ENCODE peak calls at places on chromosomes 3 and 15, in ten cellular contexts. One of them, this sample, is unnamed.

GRCh38 chr3:161349529-161350278 is 21.6 kb downstream of the SPTSSB start:
- DNase-seq in psoas muscle: no peak
- DNase-seq in midbrain: no peak
- DNase-seq in SK-MEL-5: no peak
- DNase-seq in cerebellum: no peak
- DNase-seq in stimulated activated CD4-positive, alpha-beta T cell treated with anti-CD3 and anti-CD28 coated beads, Interleukin-15, amount 100 ng/mL, for 1 hour: no peak
- DNase-seq in AG04450: peak; percentile 37
- DNase-seq in fibroblast of lung: peak; percentile 97
- DNase-seq in kidney tubule cell: peak; percentile 84
- DNase-seq in NCI-H1417 treated with DMSO at 0.1 percent for 48 hours: no peak
- DNase-seq in this sample: no peak

GRCh38 chr3:12049675-12050074 is 45.5 kb downstream of the SYN2 start:
- DNase-seq in stimulated activated CD4-positive, alpha-beta T cell treated with anti-CD3 and anti-CD28 coated beads, Interleukin-15, amount 100 ng/mL, for 1 hour: no peak
- DNase-seq in psoas muscle: no peak
- DNase-seq in cerebellum: no peak
- DNase-seq in fibroblast of lung: peak; percentile 4
- DNase-seq in AG04450: no peak
- DNase-seq in kidney tubule cell: no peak
- DNase-seq in midbrain: no peak
- DNase-seq in NCI-H1417 treated with DMSO at 0.1 percent for 48 hours: no peak
- DNase-seq in SK-MEL-5: peak; percentile 1
- DNase-seq in this sample: no peak

GRCh38 chr3:67765575-67765974 is 111.2 kb upstream of the SUCLG2 start:
- DNase-seq in SK-MEL-5: no peak
- DNase-seq in psoas muscle: no peak
- DNase-seq in AG04450: no peak
- DNase-seq in fibroblast of lung: peak; percentile 4
- DNase-seq in stimulated activated CD4-positive, alpha-beta T cell treated with anti-CD3 and anti-CD28 coated beads, Interleukin-15, amount 100 ng/mL, for 1 hour: no peak
- DNase-seq in midbrain: no peak
- DNase-seq in cerebellum: no peak
- DNase-seq in NCI-H1417 treated with DMSO at 0.1 percent for 48 hours: no peak
- DNase-seq in kidney tubule cell: no peak
- DNase-seq in this sample: no peak

GRCh38 chr3:33722186-33722585 is 4.1 kb upstream of the CLASP2 start:
- DNase-seq in midbrain: no peak
- DNase-seq in AG04450: no peak
- DNase-seq in stimulated activated CD4-positive, alpha-beta T cell treated with anti-CD3 and anti-CD28 coated beads, Interleukin-15, amount 100 ng/mL, for 1 hour: no peak
- DNase-seq in kidney tubule cell: no peak
- DNase-seq in psoas muscle: no peak
- DNase-seq in fibroblast of lung: peak; percentile 51
- DNase-seq in cerebellum: no peak
- DNase-seq in NCI-H1417 treated with DMSO at 0.1 percent for 48 hours: no peak
- DNase-seq in SK-MEL-5: peak; percentile 8
- DNase-seq in this sample: no peak

GRCh38 chr3:158617982-158618875 is 26.1 kb upstream of the GFM1 start:
- DNase-seq in kidney tubule cell: no peak
- DNase-seq in midbrain: no peak
- DNase-seq in SK-MEL-5: no peak
- DNase-seq in psoas muscle: no peak
- DNase-seq in NCI-H1417 treated with DMSO at 0.1 percent for 48 hours: no peak
- DNase-seq in stimulated activated CD4-positive, alpha-beta T cell treated with anti-CD3 and anti-CD28 coated beads, Interleukin-15, amount 100 ng/mL, for 1 hour: no peak
- DNase-seq in AG04450: no peak
- DNase-seq in cerebellum: no peak
- DNase-seq in fibroblast of lung: no peak
- DNase-seq in this sample: no peak

GRCh38 chr15:22979699-22980188 is 424 bp downstream of the CYFIP1 start:
- DNase-seq in stimulated activated CD4-positive, alpha-beta T cell treated with anti-CD3 and anti-CD28 coated beads, Interleukin-15, amount 100 ng/mL, for 1 hour: no peak
- DNase-seq in AG04450: no peak
- DNase-seq in fibroblast of lung: peak; percentile 36
- DNase-seq in midbrain: no peak
- DNase-seq in psoas muscle: peak; percentile 61
- DNase-seq in SK-MEL-5: peak; percentile 7
- DNase-seq in NCI-H1417 treated with DMSO at 0.1 percent for 48 hours: no peak
- DNase-seq in kidney tubule cell: peak; percentile 30
- DNase-seq in cerebellum: peak; percentile 20
- DNase-seq in this sample: peak; percentile 26

GRCh38 chr3:133663569-133664313 is 2.0 kb upstream of the TOPBP1 start:
- DNase-seq in SK-MEL-5: peak; percentile 87
- DNase-seq in kidney tubule cell: peak; percentile 66
- DNase-seq in fibroblast of lung: peak; percentile 47
- DNase-seq in midbrain: peak; percentile 79
- DNase-seq in stimulated activated CD4-positive, alpha-beta T cell treated with anti-CD3 and anti-CD28 coated beads, Interleukin-15, amount 100 ng/mL, for 1 hour: no peak
- DNase-seq in NCI-H1417 treated with DMSO at 0.1 percent for 48 hours: no peak
- DNase-seq in psoas muscle: no peak
- DNase-seq in cerebellum: peak; percentile 13
- DNase-seq in AG04450: no peak
- DNase-seq in this sample: no peak

GRCh38 chr3:4988815-4989648 is 9.8 kb downstream of the BHLHE40 start:
- DNase-seq in AG04450: no peak
- DNase-seq in SK-MEL-5: peak; percentile 40
- DNase-seq in midbrain: no peak
- DNase-seq in kidney tubule cell: no peak
- DNase-seq in psoas muscle: peak; percentile 86
- DNase-seq in cerebellum: no peak
- DNase-seq in stimulated activated CD4-positive, alpha-beta T cell treated with anti-CD3 and anti-CD28 coated beads, Interleukin-15, amount 100 ng/mL, for 1 hour: no peak
- DNase-seq in fibroblast of lung: peak; percentile 48
- DNase-seq in NCI-H1417 treated with DMSO at 0.1 percent for 48 hours: no peak
- DNase-seq in this sample: peak; percentile 53

GRCh38 chr3:120064641-120065040 is 29.6 kb downstream of the GSK3B start:
- DNase-seq in cerebellum: no peak
- DNase-seq in stimulated activated CD4-positive, alpha-beta T cell treated with anti-CD3 and anti-CD28 coated beads, Interleukin-15, amount 100 ng/mL, for 1 hour: no peak
- DNase-seq in fibroblast of lung: peak; percentile 7
- DNase-seq in SK-MEL-5: no peak
- DNase-seq in AG04450: no peak
- DNase-seq in NCI-H1417 treated with DMSO at 0.1 percent for 48 hours: no peak
- DNase-seq in kidney tubule cell: no peak
- DNase-seq in psoas muscle: no peak
- DNase-seq in midbrain: no peak
- DNase-seq in this sample: no peak

GRCh38 chr3:169227911-169228310 is 435.6 kb downstream of the MECOM start:
- DNase-seq in stimulated activated CD4-positive, alpha-beta T cell treated with anti-CD3 and anti-CD28 coated beads, Interleukin-15, amount 100 ng/mL, for 1 hour: no peak
- DNase-seq in kidney tubule cell: no peak
- DNase-seq in AG04450: no peak
- DNase-seq in midbrain: no peak
- DNase-seq in cerebellum: no peak
- DNase-seq in NCI-H1417 treated with DMSO at 0.1 percent for 48 hours: no peak
- DNase-seq in SK-MEL-5: no peak
- DNase-seq in psoas muscle: no peak
- DNase-seq in fibroblast of lung: peak; percentile 94
- DNase-seq in this sample: no peak

GRCh38 chr3:46908294-46908985 is 30.9 kb downstream of the PTH1R start:
- DNase-seq in NCI-H1417 treated with DMSO at 0.1 percent for 48 hours: no peak
- DNase-seq in psoas muscle: peak; percentile 56
- DNase-seq in cerebellum: no peak
- DNase-seq in kidney tubule cell: no peak
- DNase-seq in midbrain: no peak
- DNase-seq in fibroblast of lung: peak; percentile 79
- DNase-seq in stimulated activated CD4-positive, alpha-beta T cell treated with anti-CD3 and anti-CD28 coated beads, Interleukin-15, amount 100 ng/mL, for 1 hour: no peak
- DNase-seq in SK-MEL-5: no peak
- DNase-seq in AG04450: no peak
- DNase-seq in this sample: no peak

GRCh38 chr3:124438813-124439212 is 291.4 kb upstream of the UMPS start:
- DNase-seq in NCI-H1417 treated with DMSO at 0.1 percent for 48 hours: no peak
- DNase-seq in AG04450: no peak
- DNase-seq in midbrain: no peak
- DNase-seq in SK-MEL-5: no peak
- DNase-seq in cerebellum: no peak
- DNase-seq in kidney tubule cell: no peak
- DNase-seq in stimulated activated CD4-positive, alpha-beta T cell treated with anti-CD3 and anti-CD28 coated beads, Interleukin-15, amount 100 ng/mL, for 1 hour: no peak
- DNase-seq in fibroblast of lung: no peak
- DNase-seq in psoas muscle: no peak
- DNase-seq in this sample: no peak

GRCh38 chr3:64244011-64244942 is 19.0 kb upstream of the PRICKLE2 start:
- DNase-seq in stimulated activated CD4-positive, alpha-beta T cell treated with anti-CD3 and anti-CD28 coated beads, Interleukin-15, amount 100 ng/mL, for 1 hour: no peak
- DNase-seq in SK-MEL-5: peak; percentile 73
- DNase-seq in cerebellum: no peak
- DNase-seq in fibroblast of lung: no peak
- DNase-seq in midbrain: no peak
- DNase-seq in kidney tubule cell: peak; percentile 52
- DNase-seq in NCI-H1417 treated with DMSO at 0.1 percent for 48 hours: no peak
- DNase-seq in AG04450: no peak
- DNase-seq in psoas muscle: no peak
- DNase-seq in this sample: no peak

GRCh38 chr15:40992241-40992741 is 39.0 kb downstream of the CHAC1 start:
- DNase-seq in psoas muscle: no peak
- DNase-seq in NCI-H1417 treated with DMSO at 0.1 percent for 48 hours: no peak
- DNase-seq in cerebellum: no peak
- DNase-seq in fibroblast of lung: peak; percentile 36
- DNase-seq in midbrain: no peak
- DNase-seq in stimulated activated CD4-positive, alpha-beta T cell treated with anti-CD3 and anti-CD28 coated beads, Interleukin-15, amount 100 ng/mL, for 1 hour: no peak
- DNase-seq in kidney tubule cell: no peak
- DNase-seq in AG04450: no peak
- DNase-seq in SK-MEL-5: no peak
- DNase-seq in this sample: no peak

GRCh38 chr3:126372413-126373145 is 15.4 kb upstream of the KLF15 start:
- DNase-seq in cerebellum: no peak
- DNase-seq in psoas muscle: peak; percentile 60
- DNase-seq in NCI-H1417 treated with DMSO at 0.1 percent for 48 hours: no peak
- DNase-seq in kidney tubule cell: no peak
- DNase-seq in stimulated activated CD4-positive, alpha-beta T cell treated with anti-CD3 and anti-CD28 coated beads, Interleukin-15, amount 100 ng/mL, for 1 hour: no peak
- DNase-seq in SK-MEL-5: no peak
- DNase-seq in AG04450: no peak
- DNase-seq in fibroblast of lung: no peak
- DNase-seq in midbrain: no peak
- DNase-seq in this sample: no peak

GRCh38 chr15:68512052-68512451 is 66.7 kb upstream of the CORO2B start:
- DNase-seq in kidney tubule cell: no peak
- DNase-seq in stimulated activated CD4-positive, alpha-beta T cell treated with anti-CD3 and anti-CD28 coated beads, Interleukin-15, amount 100 ng/mL, for 1 hour: no peak
- DNase-seq in psoas muscle: no peak
- DNase-seq in cerebellum: no peak
- DNase-seq in AG04450: no peak
- DNase-seq in midbrain: no peak
- DNase-seq in fibroblast of lung: no peak
- DNase-seq in NCI-H1417 treated with DMSO at 0.1 percent for 48 hours: no peak
- DNase-seq in SK-MEL-5: no peak
- DNase-seq in this sample: no peak

GRCh38 chr15:93152264-93152884 is 63.4 kb upstream of the RGMA start:
- DNase-seq in fibroblast of lung: no peak
- DNase-seq in midbrain: no peak
- DNase-seq in cerebellum: no peak
- DNase-seq in kidney tubule cell: no peak
- DNase-seq in stimulated activated CD4-positive, alpha-beta T cell treated with anti-CD3 and anti-CD28 coated beads, Interleukin-15, amount 100 ng/mL, for 1 hour: peak; percentile 9
- DNase-seq in psoas muscle: no peak
- DNase-seq in SK-MEL-5: no peak
- DNase-seq in NCI-H1417 treated with DMSO at 0.1 percent for 48 hours: no peak
- DNase-seq in AG04450: no peak
- DNase-seq in this sample: peak; percentile 18

GRCh38 chr3:49751501-49751900 is 27.8 kb upstream of the GMPPB start:
- DNase-seq in stimulated activated CD4-positive, alpha-beta T cell treated with anti-CD3 and anti-CD28 coated beads, Interleukin-15, amount 100 ng/mL, for 1 hour: no peak
- DNase-seq in cerebellum: no peak
- DNase-seq in kidney tubule cell: no peak
- DNase-seq in NCI-H1417 treated with DMSO at 0.1 percent for 48 hours: no peak
- DNase-seq in AG04450: no peak
- DNase-seq in psoas muscle: no peak
- DNase-seq in midbrain: no peak
- DNase-seq in SK-MEL-5: no peak
- DNase-seq in fibroblast of lung: no peak
- DNase-seq in this sample: no peak

GRCh38 chr3:143565943-143566342 is 282.3 kb downstream of the SLC9A9 start:
- DNase-seq in midbrain: no peak
- DNase-seq in kidney tubule cell: no peak
- DNase-seq in SK-MEL-5: no peak
- DNase-seq in AG04450: no peak
- DNase-seq in cerebellum: no peak
- DNase-seq in NCI-H1417 treated with DMSO at 0.1 percent for 48 hours: no peak
- DNase-seq in stimulated activated CD4-positive, alpha-beta T cell treated with anti-CD3 and anti-CD28 coated beads, Interleukin-15, amount 100 ng/mL, for 1 hour: no peak
- DNase-seq in psoas muscle: no peak
- DNase-seq in fibroblast of lung: peak; percentile 8
- DNase-seq in this sample: no peak

GRCh38 chr3:81580399-81580798 is 181.0 kb downstream of the GBE1 start:
- DNase-seq in NCI-H1417 treated with DMSO at 0.1 percent for 48 hours: no peak
- DNase-seq in psoas muscle: no peak
- DNase-seq in SK-MEL-5: no peak
- DNase-seq in AG04450: no peak
- DNase-seq in fibroblast of lung: no peak
- DNase-seq in cerebellum: no peak
- DNase-seq in midbrain: peak; percentile 14
- DNase-seq in kidney tubule cell: no peak
- DNase-seq in stimulated activated CD4-positive, alpha-beta T cell treated with anti-CD3 and anti-CD28 coated beads, Interleukin-15, amount 100 ng/mL, for 1 hour: no peak
- DNase-seq in this sample: no peak

GRCh38 chr3:129051776-129052400 is 8.7 kb upstream of the GP9 start:
- DNase-seq in SK-MEL-5: no peak
- DNase-seq in kidney tubule cell: peak; percentile 69
- DNase-seq in fibroblast of lung: no peak
- DNase-seq in AG04450: no peak
- DNase-seq in stimulated activated CD4-positive, alpha-beta T cell treated with anti-CD3 and anti-CD28 coated beads, Interleukin-15, amount 100 ng/mL, for 1 hour: no peak
- DNase-seq in midbrain: no peak
- DNase-seq in psoas muscle: peak; percentile 64
- DNase-seq in NCI-H1417 treated with DMSO at 0.1 percent for 48 hours: no peak
- DNase-seq in cerebellum: peak; percentile 17
- DNase-seq in this sample: peak; percentile 28

GRCh38 chr15:61011576-61012336 is 217.3 kb downstream of the RORA start:
- DNase-seq in NCI-H1417 treated with DMSO at 0.1 percent for 48 hours: no peak
- DNase-seq in cerebellum: no peak
- DNase-seq in AG04450: no peak
- DNase-seq in stimulated activated CD4-positive, alpha-beta T cell treated with anti-CD3 and anti-CD28 coated beads, Interleukin-15, amount 100 ng/mL, for 1 hour: no peak
- DNase-seq in SK-MEL-5: no peak
- DNase-seq in psoas muscle: no peak
- DNase-seq in kidney tubule cell: no peak
- DNase-seq in fibroblast of lung: no peak
- DNase-seq in midbrain: no peak
- DNase-seq in this sample: no peak

GRCh38 chr3:156648086-156648485 is 26.3 kb upstream of the TIPARP start:
- DNase-seq in fibroblast of lung: peak; percentile 89
- DNase-seq in SK-MEL-5: no peak
- DNase-seq in stimulated activated CD4-positive, alpha-beta T cell treated with anti-CD3 and anti-CD28 coated beads, Interleukin-15, amount 100 ng/mL, for 1 hour: no peak
- DNase-seq in midbrain: no peak
- DNase-seq in NCI-H1417 treated with DMSO at 0.1 percent for 48 hours: no peak
- DNase-seq in psoas muscle: no peak
- DNase-seq in AG04450: no peak
- DNase-seq in cerebellum: no peak
- DNase-seq in kidney tubule cell: peak; percentile 41
- DNase-seq in this sample: no peak

GRCh38 chr3:67118122-67118521 is 120.0 kb downstream of the KBTBD8 start:
- DNase-seq in fibroblast of lung: no peak
- DNase-seq in stimulated activated CD4-positive, alpha-beta T cell treated with anti-CD3 and anti-CD28 coated beads, Interleukin-15, amount 100 ng/mL, for 1 hour: no peak
- DNase-seq in NCI-H1417 treated with DMSO at 0.1 percent for 48 hours: no peak
- DNase-seq in AG04450: no peak
- DNase-seq in cerebellum: no peak
- DNase-seq in kidney tubule cell: no peak
- DNase-seq in midbrain: no peak
- DNase-seq in psoas muscle: no peak
- DNase-seq in SK-MEL-5: no peak
- DNase-seq in this sample: no peak

GRCh38 chr15:29681946-29682345 is 140.3 kb downstream of the TJP1 start:
- DNase-seq in fibroblast of lung: no peak
- DNase-seq in cerebellum: no peak
- DNase-seq in SK-MEL-5: no peak
- DNase-seq in kidney tubule cell: no peak
- DNase-seq in NCI-H1417 treated with DMSO at 0.1 percent for 48 hours: no peak
- DNase-seq in AG04450: no peak
- DNase-seq in psoas muscle: no peak
- DNase-seq in stimulated activated CD4-positive, alpha-beta T cell treated with anti-CD3 and anti-CD28 coated beads, Interleukin-15, amount 100 ng/mL, for 1 hour: no peak
- DNase-seq in midbrain: no peak
- DNase-seq in this sample: no peak

GRCh38 chr3:10557783-10558373 is 52.5 kb upstream of the ATP2B2 start:
- DNase-seq in AG04450: no peak
- DNase-seq in cerebellum: peak; percentile 48
- DNase-seq in SK-MEL-5: peak; percentile 37
- DNase-seq in fibroblast of lung: peak; percentile 71
- DNase-seq in stimulated activated CD4-positive, alpha-beta T cell treated with anti-CD3 and anti-CD28 coated beads, Interleukin-15, amount 100 ng/mL, for 1 hour: no peak
- DNase-seq in midbrain: no peak
- DNase-seq in psoas muscle: no peak
- DNase-seq in kidney tubule cell: peak; percentile 23
- DNase-seq in NCI-H1417 treated with DMSO at 0.1 percent for 48 hours: no peak
- DNase-seq in this sample: no peak

GRCh38 chr15:67931861-67932260 is 92.0 kb upstream of the RNU6-1 start:
- DNase-seq in fibroblast of lung: peak; percentile 44
- DNase-seq in SK-MEL-5: no peak
- DNase-seq in cerebellum: no peak
- DNase-seq in kidney tubule cell: peak; percentile 74
- DNase-seq in stimulated activated CD4-positive, alpha-beta T cell treated with anti-CD3 and anti-CD28 coated beads, Interleukin-15, amount 100 ng/mL, for 1 hour: no peak
- DNase-seq in psoas muscle: no peak
- DNase-seq in midbrain: no peak
- DNase-seq in AG04450: no peak
- DNase-seq in NCI-H1417 treated with DMSO at 0.1 percent for 48 hours: no peak
- DNase-seq in this sample: no peak

GRCh38 chr3:122313261-122313660 is 11.8 kb upstream of the CSTA start:
- DNase-seq in fibroblast of lung: no peak
- DNase-seq in stimulated activated CD4-positive, alpha-beta T cell treated with anti-CD3 and anti-CD28 coated beads, Interleukin-15, amount 100 ng/mL, for 1 hour: no peak
- DNase-seq in midbrain: no peak
- DNase-seq in psoas muscle: no peak
- DNase-seq in NCI-H1417 treated with DMSO at 0.1 percent for 48 hours: no peak
- DNase-seq in AG04450: no peak
- DNase-seq in cerebellum: no peak
- DNase-seq in kidney tubule cell: no peak
- DNase-seq in SK-MEL-5: no peak
- DNase-seq in this sample: no peak

This sample was measured in transverse colon.